ENCODE peak calls at places on chromosomes 12 and 14, in eight cellular contexts. H, C, K, S, V, F, E and O are unnamed samples.

GRCh38 chr12:6337958-6338406 is 3.9 kb downstream of the TNFRSF1A start:
- DNase-seq in H (no peak), C (no peak), K (no peak), S (no peak), V (no peak), F (no peak), E (no peak), O (no peak)

GRCh38 chr12:67681145-67681778 is 32.7 kb downstream of the DYRK2 start:
- DNase-seq in H (no peak), C (no peak), K (no peak), S (no peak), V (no peak), F (no peak), E (no peak), O (no peak)

GRCh38 chr12:31219521-31219920 is 106.4 kb downstream of the SINHCAF start:
- DNase-seq in H (no peak), C (no peak), K (no peak), S (no peak), V (no peak), F (no peak), E (peak; percentile 78), O (peak; percentile 50)

GRCh38 chr12:74563927-74564326 is 26.3 kb downstream of the ATXN7L3B start:
- DNase-seq in H (no peak), C (no peak), K (no peak), S (no peak), V (no peak), F (no peak), E (no peak), O (no peak)

GRCh38 chr14:68893566-68893965 is 85.5 kb downstream of the ACTN1 start:
- DNase-seq in H (no peak), C (no peak), K (no peak), S (no peak), V (no peak), F (no peak), E (no peak), O (peak; percentile 69)

GRCh38 chr12:42124764-42125371 is 19.8 kb downstream of the GXYLT1 start:
- DNase-seq in H (no peak), C (no peak), K (no peak), S (no peak), V (no peak), F (no peak), E (no peak), O (no peak)

GRCh38 chr12:124930576-124930975 is 16.1 kb upstream of the UBC start:
- DNase-seq in H (no peak), C (no peak), K (no peak), S (no peak), V (no peak), F (no peak), E (no peak), O (peak; percentile 24)

GRCh38 chr12:16587110-16587453 is 18.9 kb downstream of the LMO3 start:
- DNase-seq in H (no peak), C (no peak), K (no peak), S (no peak), V (no peak), F (no peak), E (no peak), O (no peak)

GRCh38 chr12:3712209-3712992 is 40.5 kb downstream of the CRACR2A start:
- DNase-seq in H (no peak), C (no peak), K (peak; percentile 30), S (no peak), V (no peak), F (no peak), E (peak; percentile 86), O (no peak)

GRCh38 chr14:99681832-99682148 is 2.3 kb upstream of the CYP46A1 start:
- DNase-seq in H (no peak), C (no peak), K (peak; percentile 38), S (no peak), V (no peak), F (no peak), E (no peak), O (no peak)

GRCh38 chr14:99685061-99685995 is 1.2 kb downstream of the CYP46A1 start:
- DNase-seq in H (no peak), C (no peak), K (peak; percentile 41), S (no peak), V (peak; percentile 3), F (no peak), E (no peak), O (peak; percentile 49)

GRCh38 chr14:99682809-99683618 is 1.1 kb upstream of the CYP46A1 start:
- DNase-seq in H (peak; percentile 81), C (peak; percentile 89), K (peak; percentile 97), S (peak; percentile 67), V (peak; percentile 84), F (peak; percentile 74), E (peak; percentile 95), O (peak; percentile 90)

GRCh38 chr14:99684356-99684952 is 356 bp downstream of the CYP46A1 start:
- DNase-seq in H (no peak), C (no peak), K (no peak), S (no peak), V (no peak), F (no peak), E (no peak), O (no peak)

GRCh38 chr14:99683619-99684355 is at the start of gene CYP46A1:
- DNase-seq in H (peak; percentile 100), C (peak; percentile 97), K (peak; percentile 99), S (peak; percentile 100), V (peak; percentile 100), F (peak; percentile 99), E (peak; percentile 100), O (peak; percentile 100)
- H3K4me3 ChIP-seq in H (peak within 1 kb of the TSS; percentile 75), C (peak within 1 kb of the TSS; percentile 68), K (peak within 1 kb of the TSS; percentile 59), S (peak within 1 kb of the TSS; percentile 82), V (peak within 1 kb of the TSS; percentile 88), F (peak within 1 kb of the TSS; percentile 98), E (peak within 1 kb of the TSS; percentile 79), O (peak within 1 kb of the TSS; percentile 81)

DNA sequence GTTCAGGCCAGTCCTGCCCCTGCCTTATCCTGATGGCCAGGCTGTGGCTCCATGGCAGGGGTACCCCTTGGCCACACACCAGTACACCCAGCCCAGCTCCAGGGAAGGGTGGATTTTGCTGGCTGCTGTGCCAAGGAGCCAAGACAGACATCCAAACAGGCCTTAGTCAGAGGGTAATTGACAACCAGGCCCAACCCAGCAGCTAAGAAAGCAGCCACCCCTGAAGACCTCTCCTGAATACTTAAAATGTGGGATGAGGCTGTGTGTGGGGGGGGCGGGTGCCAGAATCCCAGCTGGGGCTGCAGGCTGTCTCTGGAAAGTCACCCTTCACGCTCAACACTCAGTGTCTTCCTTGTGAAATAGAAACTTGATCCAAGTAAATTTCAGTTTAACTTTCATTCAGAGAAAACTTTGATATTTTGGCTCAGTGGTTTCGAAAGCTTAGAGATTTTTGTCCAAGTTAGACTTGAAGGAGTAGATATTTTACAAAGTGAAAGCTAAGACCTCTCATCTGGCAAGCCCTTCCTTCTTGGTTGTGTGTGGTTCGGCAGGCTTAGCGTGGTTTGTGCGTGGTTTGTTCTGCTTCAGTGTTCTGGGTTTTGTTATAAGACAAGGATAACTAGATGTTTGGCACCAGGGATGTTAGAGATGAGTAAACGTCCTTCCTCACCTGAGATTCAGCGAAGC is 5.1 kb downstream of the PAPLN start:
- DNase-seq in H (no peak), C (no peak), K (no peak), S (no peak), V (no peak), F (no peak), E (no peak), O (no peak)
- TF ChIP-seq EP300 in H (no peak), C (no peak), K (no peak), S (no peak), V (no peak), F (no peak), E (no peak), O (no peak)

DNA sequence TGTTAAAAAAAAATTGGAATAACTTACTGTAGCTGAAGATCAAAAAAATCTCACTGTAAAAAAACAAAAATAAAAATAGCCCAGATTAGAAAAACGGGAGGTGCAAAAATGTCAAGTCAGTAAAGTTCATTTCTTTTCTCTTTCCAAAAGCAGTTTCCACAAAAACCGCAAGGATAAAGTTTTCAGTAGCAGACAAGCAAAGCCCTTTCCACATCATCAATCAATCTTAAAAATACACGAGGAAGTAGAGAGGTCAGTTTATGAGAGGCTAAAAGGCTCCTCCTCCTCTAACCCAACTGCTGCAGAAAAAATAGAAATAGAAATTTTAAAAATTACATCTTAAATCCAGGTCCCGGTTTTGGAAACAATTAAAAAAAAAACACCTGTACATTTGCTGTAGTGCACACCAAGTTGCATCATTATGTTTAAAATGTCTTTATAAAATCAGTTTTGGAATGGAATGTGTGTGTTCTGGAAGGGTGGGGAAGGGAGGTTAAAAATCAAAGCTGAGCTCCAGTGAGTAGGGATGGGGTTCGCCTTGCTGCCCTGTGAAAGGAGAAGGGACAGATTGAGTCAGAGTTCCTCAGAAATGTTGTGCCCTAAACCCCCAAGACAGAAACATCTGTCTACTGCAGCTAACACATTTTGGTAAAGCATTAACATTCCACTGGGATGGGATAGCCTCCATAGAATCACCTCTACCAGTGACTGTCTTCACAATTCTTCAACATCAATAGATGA is 5.8 kb downstream of the HNRNPC start:
- DNase-seq in H (no peak), C (no peak), K (peak; percentile 19), S (no peak), V (no peak), F (no peak), E (no peak), O (no peak)
- H3K4me3 ChIP-seq in H (no peak overlapping the region), C (peak overlapping the region; percentile 10), K (no peak overlapping the region), S (no peak overlapping the region), V (peak overlapping the region; percentile 76), F (peak overlapping the region; percentile 2), E (peak overlapping the region; percentile 1), O (no peak overlapping the region)

DNA sequence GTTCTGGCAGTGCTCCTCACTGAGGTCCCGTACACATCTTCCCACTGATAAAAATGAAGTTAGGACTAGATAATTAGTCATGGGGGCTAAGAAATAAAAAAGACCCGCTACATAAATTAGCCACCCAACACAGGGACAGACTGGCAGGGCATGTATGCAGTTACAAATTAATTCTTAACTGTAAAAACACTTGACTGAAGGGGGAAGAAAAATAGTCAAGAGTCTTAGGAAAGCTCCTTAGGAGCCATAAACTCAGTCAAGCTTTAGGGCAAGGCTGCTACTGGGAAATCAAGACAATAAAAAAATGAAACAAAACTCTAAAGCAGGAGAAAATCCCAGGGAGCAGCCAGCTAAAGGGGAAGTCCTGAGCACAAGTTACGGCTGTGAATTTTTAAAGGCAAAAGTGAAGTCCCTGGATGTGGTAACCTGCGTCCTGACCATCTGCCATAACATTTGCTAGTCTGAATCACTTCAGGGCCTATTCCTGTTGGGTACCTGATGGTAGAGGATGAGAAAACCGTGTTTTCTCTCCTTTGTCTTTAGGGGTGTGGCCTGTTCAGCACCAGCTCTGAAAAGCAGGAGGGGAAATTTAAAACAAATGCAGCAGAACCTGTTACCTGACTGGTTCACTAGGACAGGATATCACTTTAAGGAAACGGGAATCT is 7.5 kb upstream of the NPFF start:
- DNase-seq in H (no peak), C (no peak), K (no peak), S (no peak), V (no peak), F (no peak), E (no peak), O (no peak)
- TF ChIP-seq EP300 in H (no peak), C (no peak), K (no peak), S (no peak), V (no peak), F (no peak), E (no peak), O (no peak)

DNA sequence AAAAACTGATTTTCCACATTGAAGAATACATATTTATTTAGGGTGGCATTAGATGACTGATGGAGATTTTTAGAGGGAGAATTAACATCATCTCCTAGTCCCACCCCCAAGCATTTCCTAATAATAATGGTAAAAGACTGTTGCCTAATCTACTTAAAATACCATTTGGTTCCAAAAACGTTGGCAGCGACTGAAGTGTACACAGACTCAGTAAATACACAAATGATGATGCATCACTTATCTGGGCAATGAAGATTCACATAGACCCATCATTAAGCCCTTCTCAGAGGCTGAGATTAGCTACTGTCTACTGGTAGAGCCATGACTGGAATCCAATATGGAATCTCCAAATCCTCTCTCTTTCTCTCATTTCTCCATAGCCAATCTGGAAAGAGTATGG is 18.2 kb downstream of the RTN1 start:
- DNase-seq in H (no peak), C (no peak), K (no peak), S (no peak), V (no peak), F (no peak), E (no peak), O (no peak)
- H3K4me3 ChIP-seq in H (no peak overlapping the region), C (no peak overlapping the region), K (no peak overlapping the region), S (no peak overlapping the region), V (no peak overlapping the region), F (no peak overlapping the region), E (no peak overlapping the region), O (no peak overlapping the region)